ENCODE peak calls at places on chromosomes 11 and 22, in ten cellular contexts. One of them, this sample, is unnamed.

GRCh38 chr11:128593281-128593680 is 5.9 kb upstream of the ETS1 start:
- DNase-seq in OCI-LY7: no peak
- DNase-seq in endothelial cell: no peak
- DNase-seq in cardiac fibroblast: peak
- DNase-seq in B cell: no peak
- DNase-seq in BE2C: peak
- DNase-seq in heart left ventricle: no peak
- DNase-seq in suprapubic skin: no peak
- DNase-seq in nephron progenitor cell: no peak
- DNase-seq in adrenal gland: no peak
- DNase-seq in this sample: peak

GRCh38 chr22:46462726-46463371 is 74.6 kb downstream of the CELSR1 start:
- DNase-seq in OCI-LY7: no peak
- DNase-seq in endothelial cell: no peak
- DNase-seq in cardiac fibroblast: peak
- DNase-seq in B cell: no peak
- DNase-seq in BE2C: no peak
- DNase-seq in heart left ventricle: no peak
- DNase-seq in suprapubic skin: no peak
- DNase-seq in nephron progenitor cell: no peak
- DNase-seq in adrenal gland: no peak
- DNase-seq in this sample: no peak

GRCh38 chr11:7536102-7536501 is 22.3 kb downstream of the PPFIBP2 start:
- DNase-seq in OCI-LY7: no peak
- DNase-seq in endothelial cell: peak
- DNase-seq in cardiac fibroblast: no peak
- DNase-seq in B cell: no peak
- DNase-seq in BE2C: peak
- DNase-seq in heart left ventricle: no peak
- DNase-seq in suprapubic skin: no peak
- DNase-seq in nephron progenitor cell: peak
- DNase-seq in adrenal gland: no peak
- DNase-seq in this sample: peak

GRCh38 chr11:118633979-118634378 is 26.6 kb downstream of the PHLDB1 start:
- DNase-seq in OCI-LY7: no peak
- DNase-seq in endothelial cell: no peak
- DNase-seq in cardiac fibroblast: peak
- DNase-seq in B cell: no peak
- DNase-seq in BE2C: no peak
- DNase-seq in heart left ventricle: no peak
- DNase-seq in suprapubic skin: no peak
- DNase-seq in nephron progenitor cell: no peak
- DNase-seq in adrenal gland: no peak
- DNase-seq in this sample: peak

GRCh38 chr11:69644071-69644961 is 3.4 kb downstream of the CCND1 start:
- DNase-seq in OCI-LY7: no peak
- DNase-seq in endothelial cell: no peak
- DNase-seq in cardiac fibroblast: peak
- DNase-seq in B cell: no peak
- DNase-seq in BE2C: peak
- DNase-seq in heart left ventricle: peak
- DNase-seq in suprapubic skin: peak
- DNase-seq in nephron progenitor cell: no peak
- DNase-seq in adrenal gland: peak
- DNase-seq in this sample: no peak

GRCh38 chr11:78654071-78654470 is 79.4 kb upstream of the NARS2 start:
- DNase-seq in OCI-LY7: no peak
- DNase-seq in endothelial cell: no peak
- DNase-seq in cardiac fibroblast: no peak
- DNase-seq in B cell: no peak
- DNase-seq in BE2C: no peak
- DNase-seq in heart left ventricle: no peak
- DNase-seq in suprapubic skin: no peak
- DNase-seq in nephron progenitor cell: no peak
- DNase-seq in adrenal gland: no peak
- DNase-seq in this sample: peak

GRCh38 chr22:36328635-36329216 is 59.0 kb downstream of the MYH9 start:
- DNase-seq in OCI-LY7: peak
- DNase-seq in endothelial cell: no peak
- DNase-seq in cardiac fibroblast: peak
- DNase-seq in B cell: peak
- DNase-seq in BE2C: peak
- DNase-seq in heart left ventricle: peak
- DNase-seq in suprapubic skin: no peak
- DNase-seq in nephron progenitor cell: no peak
- DNase-seq in adrenal gland: peak
- DNase-seq in this sample: no peak

GRCh38 chr22:22893077-22893805 is 5.6 kb downstream of the IGLL5 start:
- DNase-seq in OCI-LY7: peak
- DNase-seq in endothelial cell: no peak
- DNase-seq in cardiac fibroblast: no peak
- DNase-seq in B cell: peak
- DNase-seq in BE2C: no peak
- DNase-seq in heart left ventricle: no peak
- DNase-seq in suprapubic skin: peak
- DNase-seq in nephron progenitor cell: no peak
- DNase-seq in adrenal gland: no peak
- DNase-seq in this sample: no peak

DNA sequence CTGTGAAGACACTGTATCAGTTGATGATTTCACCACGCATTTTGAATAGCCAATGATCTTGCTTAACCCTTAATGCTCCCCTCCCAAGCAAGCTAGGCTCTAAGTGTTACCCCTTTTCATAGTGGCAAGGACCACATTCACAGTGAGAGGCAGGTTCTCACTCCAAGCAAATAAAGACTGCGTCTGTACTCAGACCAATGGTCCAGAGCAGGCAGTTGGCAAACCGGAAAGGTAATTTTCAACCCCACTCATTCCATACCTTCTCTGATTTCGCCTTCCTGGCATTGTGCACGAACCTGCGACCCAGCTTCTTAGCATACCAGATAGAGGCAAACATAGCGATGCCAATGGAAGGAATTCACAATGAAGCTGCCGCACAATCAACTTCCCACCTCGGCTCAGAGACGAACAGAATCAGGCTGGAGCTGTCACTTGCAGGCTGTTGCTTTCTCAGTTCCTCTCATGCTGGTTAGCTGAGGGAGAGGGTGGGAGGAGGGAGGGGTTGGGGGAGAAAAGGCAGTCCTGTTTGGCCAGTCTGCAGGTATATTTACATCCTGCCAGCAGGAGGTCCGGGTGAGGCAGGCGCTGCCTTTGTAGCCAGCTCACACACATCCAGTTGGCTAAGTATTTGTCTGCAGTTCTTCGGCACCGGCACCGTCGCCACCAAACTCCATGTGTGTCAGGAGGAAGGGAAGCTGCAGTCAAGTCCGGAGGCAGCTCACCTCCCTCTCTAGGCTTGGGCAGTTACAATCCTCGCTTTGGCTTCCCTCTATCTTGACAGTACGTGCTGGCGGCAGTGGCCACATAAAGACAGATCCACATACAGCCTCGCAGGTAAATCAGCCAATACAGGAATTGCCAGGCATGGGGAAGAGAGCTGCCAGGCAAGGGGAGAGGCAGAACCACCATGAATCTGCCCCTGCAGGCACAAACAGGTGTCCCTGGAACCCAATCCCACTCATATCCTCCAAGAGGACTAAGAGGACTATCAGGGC is 1151.3 kb upstream of the CCDC90B start:
- DNase-seq in OCI-LY7: peak
- DNase-seq in endothelial cell: peak
- DNase-seq in cardiac fibroblast: no peak
- DNase-seq in B cell: peak
- DNase-seq in BE2C: no peak
- DNase-seq in heart left ventricle: no peak
- DNase-seq in suprapubic skin: peak
- DNase-seq in nephron progenitor cell: peak
- DNase-seq in adrenal gland: peak
- DNase-seq in this sample: peak
- TF ChIP-seq CTCF in OCI-LY7: no peak
- TF ChIP-seq CTCF in endothelial cell: no peak
- TF ChIP-seq CTCF in cardiac fibroblast: no peak
- TF ChIP-seq CTCF in B cell: no peak
- TF ChIP-seq CTCF in BE2C: no peak
- TF ChIP-seq CTCF in heart left ventricle: no peak
- TF ChIP-seq CTCF in suprapubic skin: no peak
- TF ChIP-seq CTCF in nephron progenitor cell: no peak
- TF ChIP-seq CTCF in adrenal gland: no peak
- TF ChIP-seq CTCF in this sample: no peak

GRCh38 chr22:48331266-48331665 is 1496.4 kb downstream of the BRD1 start:
- DNase-seq in OCI-LY7: no peak
- DNase-seq in endothelial cell: no peak
- DNase-seq in cardiac fibroblast: no peak
- DNase-seq in B cell: no peak
- DNase-seq in BE2C: no peak
- DNase-seq in heart left ventricle: no peak
- DNase-seq in suprapubic skin: no peak
- DNase-seq in nephron progenitor cell: no peak
- DNase-seq in adrenal gland: no peak
- DNase-seq in this sample: no peak

GRCh38 chr22:48322907-48323306 is 1504.8 kb downstream of the BRD1 start:
- DNase-seq in OCI-LY7: no peak
- DNase-seq in endothelial cell: no peak
- DNase-seq in cardiac fibroblast: no peak
- DNase-seq in B cell: no peak
- DNase-seq in BE2C: no peak
- DNase-seq in heart left ventricle: no peak
- DNase-seq in suprapubic skin: no peak
- DNase-seq in nephron progenitor cell: no peak
- DNase-seq in adrenal gland: no peak
- DNase-seq in this sample: no peak

GRCh38 chr22:48323746-48324145 is 1503.9 kb downstream of the BRD1 start:
- DNase-seq in OCI-LY7: no peak
- DNase-seq in endothelial cell: no peak
- DNase-seq in cardiac fibroblast: no peak
- DNase-seq in B cell: no peak
- DNase-seq in BE2C: no peak
- DNase-seq in heart left ventricle: no peak
- DNase-seq in suprapubic skin: no peak
- DNase-seq in nephron progenitor cell: no peak
- DNase-seq in adrenal gland: no peak
- DNase-seq in this sample: no peak

GRCh38 chr22:48331691-48332220 is 1495.9 kb downstream of the BRD1 start:
- DNase-seq in OCI-LY7: no peak
- DNase-seq in endothelial cell: no peak
- DNase-seq in cardiac fibroblast: no peak
- DNase-seq in B cell: no peak
- DNase-seq in BE2C: no peak
- DNase-seq in heart left ventricle: no peak
- DNase-seq in suprapubic skin: no peak
- DNase-seq in nephron progenitor cell: no peak
- DNase-seq in adrenal gland: no peak
- DNase-seq in this sample: no peak

DNA sequence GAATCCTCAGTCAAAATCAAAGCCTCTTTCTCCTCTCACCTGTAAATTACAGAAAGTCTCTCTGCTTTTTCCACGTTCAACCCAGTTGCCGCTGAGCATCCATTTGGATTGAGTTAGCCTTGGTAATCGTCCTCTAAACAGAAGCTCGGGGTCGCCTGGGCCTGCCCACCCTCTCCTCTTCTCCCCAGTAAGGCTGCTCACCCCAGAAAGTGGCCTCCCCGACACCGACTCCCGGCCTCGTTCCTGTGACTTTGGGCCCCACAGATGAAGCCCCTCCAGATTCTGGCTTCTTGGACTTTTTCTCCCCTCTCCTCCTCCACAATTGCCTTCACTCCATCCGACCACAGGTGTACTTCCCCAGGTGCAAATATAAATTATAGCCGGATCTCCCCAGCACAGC is 1500.0 kb downstream of the BRD1 start:
- DNase-seq in OCI-LY7: no peak
- DNase-seq in endothelial cell: no peak
- DNase-seq in cardiac fibroblast: no peak
- DNase-seq in B cell: no peak
- DNase-seq in BE2C: no peak
- DNase-seq in heart left ventricle: no peak
- DNase-seq in suprapubic skin: no peak
- DNase-seq in nephron progenitor cell: no peak
- DNase-seq in adrenal gland: no peak
- DNase-seq in this sample: no peak
- TF ChIP-seq CTCF in OCI-LY7: no peak
- TF ChIP-seq CTCF in endothelial cell: no peak
- TF ChIP-seq CTCF in cardiac fibroblast: no peak
- TF ChIP-seq CTCF in B cell: no peak
- TF ChIP-seq CTCF in BE2C: no peak
- TF ChIP-seq CTCF in heart left ventricle: no peak
- TF ChIP-seq CTCF in suprapubic skin: no peak
- TF ChIP-seq CTCF in nephron progenitor cell: no peak
- TF ChIP-seq CTCF in adrenal gland: no peak
- TF ChIP-seq CTCF in this sample: no peak

GRCh38 chr11:90911192-90911591 is 688.3 kb upstream of the CHORDC1 start:
- DNase-seq in OCI-LY7: no peak
- DNase-seq in endothelial cell: no peak
- DNase-seq in cardiac fibroblast: no peak
- DNase-seq in B cell: no peak
- DNase-seq in BE2C: no peak
- DNase-seq in heart left ventricle: no peak
- DNase-seq in suprapubic skin: no peak
- DNase-seq in nephron progenitor cell: no peak
- DNase-seq in adrenal gland: no peak
- DNase-seq in this sample: no peak

GRCh38 chr11:90913131-90913668 is 690.4 kb upstream of the CHORDC1 start:
- DNase-seq in OCI-LY7: no peak
- DNase-seq in endothelial cell: no peak
- DNase-seq in cardiac fibroblast: no peak
- DNase-seq in B cell: no peak
- DNase-seq in BE2C: no peak
- DNase-seq in heart left ventricle: no peak
- DNase-seq in suprapubic skin: no peak
- DNase-seq in nephron progenitor cell: no peak
- DNase-seq in adrenal gland: no peak
- DNase-seq in this sample: no peak

GRCh38 chr11:90912631-90913030 is 689.8 kb upstream of the CHORDC1 start:
- DNase-seq in OCI-LY7: no peak
- DNase-seq in endothelial cell: no peak
- DNase-seq in cardiac fibroblast: no peak
- DNase-seq in B cell: no peak
- DNase-seq in BE2C: no peak
- DNase-seq in heart left ventricle: no peak
- DNase-seq in suprapubic skin: no peak
- DNase-seq in nephron progenitor cell: no peak
- DNase-seq in adrenal gland: no peak
- DNase-seq in this sample: no peak

DNA sequence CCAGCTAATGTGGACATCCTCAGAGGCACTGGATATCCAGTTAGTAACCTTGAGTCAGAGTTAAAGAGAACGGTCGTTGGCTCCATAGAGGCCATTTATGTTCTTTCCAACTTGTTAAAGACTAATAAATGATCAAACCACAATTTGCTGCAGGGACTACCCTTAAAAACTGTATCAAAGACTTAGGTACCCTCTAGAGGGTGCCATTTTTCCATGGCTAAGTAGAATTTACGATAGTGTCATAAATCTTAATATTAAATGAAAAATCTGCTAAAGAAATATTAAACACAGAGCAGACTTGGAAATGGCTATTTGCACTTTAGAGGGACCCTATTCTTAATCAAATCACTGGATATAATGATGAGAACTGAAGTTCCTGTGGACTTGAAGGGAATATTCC is 685.2 kb upstream of the CHORDC1 start:
- DNase-seq in OCI-LY7: no peak
- DNase-seq in endothelial cell: no peak
- DNase-seq in cardiac fibroblast: peak
- DNase-seq in B cell: no peak
- DNase-seq in BE2C: no peak
- DNase-seq in heart left ventricle: no peak
- DNase-seq in suprapubic skin: no peak
- DNase-seq in nephron progenitor cell: no peak
- DNase-seq in adrenal gland: no peak
- DNase-seq in this sample: no peak
- TF ChIP-seq CTCF in OCI-LY7: no peak
- TF ChIP-seq CTCF in endothelial cell: no peak
- TF ChIP-seq CTCF in cardiac fibroblast: no peak
- TF ChIP-seq CTCF in B cell: no peak
- TF ChIP-seq CTCF in BE2C: peak
- TF ChIP-seq CTCF in heart left ventricle: peak
- TF ChIP-seq CTCF in suprapubic skin: no peak
- TF ChIP-seq CTCF in nephron progenitor cell: no peak
- TF ChIP-seq CTCF in adrenal gland: no peak
- TF ChIP-seq CTCF in this sample: peak

GRCh38 chr11:94739331-94739730 is 28.8 kb upstream of the AMOTL1 start:
- DNase-seq in OCI-LY7: no peak
- DNase-seq in endothelial cell: no peak
- DNase-seq in cardiac fibroblast: no peak
- DNase-seq in B cell: no peak
- DNase-seq in BE2C: no peak
- DNase-seq in heart left ventricle: no peak
- DNase-seq in suprapubic skin: no peak
- DNase-seq in nephron progenitor cell: no peak
- DNase-seq in adrenal gland: no peak
- DNase-seq in this sample: peak

GRCh38 chr11:94740083-94740974 is 27.8 kb upstream of the AMOTL1 start:
- DNase-seq in OCI-LY7: no peak
- DNase-seq in endothelial cell: peak
- DNase-seq in cardiac fibroblast: peak
- DNase-seq in B cell: no peak
- DNase-seq in BE2C: peak
- DNase-seq in heart left ventricle: peak
- DNase-seq in suprapubic skin: no peak
- DNase-seq in nephron progenitor cell: peak
- DNase-seq in adrenal gland: peak
- DNase-seq in this sample: peak

GRCh38 chr11:94742645-94743044 is 25.5 kb upstream of the AMOTL1 start:
- DNase-seq in OCI-LY7: no peak
- DNase-seq in endothelial cell: no peak
- DNase-seq in cardiac fibroblast: no peak
- DNase-seq in B cell: no peak
- DNase-seq in BE2C: no peak
- DNase-seq in heart left ventricle: no peak
- DNase-seq in suprapubic skin: no peak
- DNase-seq in nephron progenitor cell: no peak
- DNase-seq in adrenal gland: no peak
- DNase-seq in this sample: no peak

GRCh38 chr11:94738746-94739145 is 29.4 kb upstream of the AMOTL1 start:
- DNase-seq in OCI-LY7: no peak
- DNase-seq in endothelial cell: no peak
- DNase-seq in cardiac fibroblast: no peak
- DNase-seq in B cell: no peak
- DNase-seq in BE2C: no peak
- DNase-seq in heart left ventricle: no peak
- DNase-seq in suprapubic skin: no peak
- DNase-seq in nephron progenitor cell: no peak
- DNase-seq in adrenal gland: no peak
- DNase-seq in this sample: no peak

DNA sequence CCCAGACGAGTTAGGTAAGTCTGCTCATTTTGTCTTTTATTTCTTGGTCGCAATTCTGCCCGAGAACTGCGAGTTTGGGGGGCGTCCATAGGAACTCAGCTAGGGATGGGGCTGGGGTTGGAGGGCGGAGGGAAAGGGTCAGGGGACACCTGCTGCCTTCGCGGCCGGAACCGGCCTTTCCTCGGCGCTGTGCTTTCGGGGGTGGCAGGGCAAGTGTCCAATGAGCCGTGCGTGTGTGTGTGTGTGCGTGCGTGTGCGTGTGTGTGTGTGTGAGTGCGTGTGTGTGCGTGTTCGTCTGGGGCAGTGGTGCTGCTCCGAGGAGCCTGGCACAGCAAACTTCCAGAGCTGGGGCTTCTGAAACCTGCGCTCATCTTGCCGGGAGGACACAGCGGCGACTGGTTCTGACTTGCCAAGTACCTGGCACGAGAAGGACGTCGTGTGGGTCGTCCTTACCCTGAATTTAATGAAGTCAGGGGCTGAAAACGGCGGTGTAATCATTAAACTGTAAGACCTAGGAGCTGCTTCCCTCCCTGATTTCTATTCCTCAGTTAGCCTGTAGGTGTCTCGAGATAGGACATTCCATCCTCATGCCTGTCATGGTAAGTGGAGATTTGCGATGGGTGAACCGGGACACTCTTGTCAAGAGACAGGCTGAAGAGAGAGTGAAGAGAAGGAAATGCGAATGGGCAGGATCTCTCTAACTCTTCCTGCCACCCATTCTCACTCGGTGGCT is 27.0 kb upstream of the AMOTL1 start:
- DNase-seq in OCI-LY7: no peak
- DNase-seq in endothelial cell: peak
- DNase-seq in cardiac fibroblast: peak
- DNase-seq in B cell: no peak
- DNase-seq in BE2C: peak
- DNase-seq in heart left ventricle: peak
- DNase-seq in suprapubic skin: no peak
- DNase-seq in nephron progenitor cell: peak
- DNase-seq in adrenal gland: peak
- DNase-seq in this sample: peak
- TF ChIP-seq CTCF in OCI-LY7: no peak
- TF ChIP-seq CTCF in endothelial cell: peak
- TF ChIP-seq CTCF in cardiac fibroblast: peak
- TF ChIP-seq CTCF in B cell: peak
- TF ChIP-seq CTCF in BE2C: peak
- TF ChIP-seq CTCF in heart left ventricle: peak
- TF ChIP-seq CTCF in suprapubic skin: no peak
- TF ChIP-seq CTCF in nephron progenitor cell: peak
- TF ChIP-seq CTCF in adrenal gland: peak
- TF ChIP-seq CTCF in this sample: peak